ENCODE peak calls at places on chromosome 6, in six cellular contexts. J is K562, M is cardiac muscle cell, O is HFFc6, N is astrocyte of the spinal cord, Y is left lung. V is an unnamed sample.

GRCh38 chr6:94177429-94177828 is 758.1 kb upstream of the EPHA7 start:
- DNase-seq in J (no peak), M (no peak), O (no peak), N (no peak), Y (no peak), V (no peak)

GRCh38 chr6:147194652-147195403 is 9.4 kb upstream of the STXBP5 start:
- DNase-seq in J (no peak), M (no peak), O (no peak), N (no peak), Y (no peak), V (peak)

GRCh38 chr6:82862543-82862942 is 203.1 kb downstream of the UBE3D start:
- DNase-seq in J (no peak), M (peak), O (peak), N (peak), Y (no peak), V (no peak)

GRCh38 chr6:18155273-18155863 is at the start of gene KDM1B:
- DNase-seq in J (peak), M (peak), O (peak), N (peak), Y (peak), V (peak)

GRCh38 chr6:143427109-143427817 is 23.2 kb downstream of the ADAT2 start:
- DNase-seq in J (peak), M (peak), O (peak), N (peak), Y (peak), V (peak)

GRCh38 chr6:47714802-47715201 is 16.4 kb downstream of the ADGRF4 start:
- DNase-seq in J (no peak), M (peak), O (no peak), N (no peak), Y (no peak), V (no peak)

GRCh38 chr6:52263709-52264320 is 19.5 kb upstream of the IL17F start:
- DNase-seq in J (peak), M (peak), O (peak), N (peak), Y (peak), V (no peak)

GRCh38 chr6:70135219-70135769 is 167.6 kb downstream of the COL9A1 start:
- DNase-seq in J (no peak), M (no peak), O (no peak), N (no peak), Y (no peak), V (no peak)

GRCh38 chr6:51350308-51350904 is 531.7 kb downstream of the TFAP2B start:
- DNase-seq in J (peak), M (no peak), O (no peak), N (peak), Y (no peak), V (no peak)

GRCh38 chr6:26159417-26160273 is 72.4 kb downstream of the HFE start:
- DNase-seq in J (no peak), M (peak), O (peak), N (peak), Y (no peak), V (peak)

GRCh38 chr6:111462770-111463391 is 20.1 kb downstream of the REV3L start:
- DNase-seq in J (no peak), M (peak), O (no peak), N (peak), Y (no peak), V (no peak)

GRCh38 chr6:18263561-18264337 is 581 bp downstream of the DEK start:
- DNase-seq in J (peak), M (peak), O (no peak), N (peak), Y (peak), V (no peak)

GRCh38 chr6:51093899-51094665 is 275.4 kb downstream of the TFAP2B start:
- DNase-seq in J (no peak), M (no peak), O (no peak), N (no peak), Y (no peak), V (no peak)

GRCh38 chr6:150175611-150176151 is 32.8 kb downstream of the PPP1R14C start:
- DNase-seq in J (no peak), M (no peak), O (no peak), N (no peak), Y (no peak), V (no peak)

GRCh38 chr6:170462366-170463020 is 90.6 kb downstream of the PSMB1 start:
- DNase-seq in J (no peak), M (no peak), O (no peak), N (no peak), Y (no peak), V (no peak)

GRCh38 chr6:145241039-145241438 is 494.3 kb downstream of the EPM2A start:
- DNase-seq in J (no peak), M (peak), O (peak), N (peak), Y (no peak), V (no peak)

GRCh38 chr6:129890701-129891100 is 29.6 kb upstream of the TMEM244 start:
- DNase-seq in J (no peak), M (no peak), O (peak), N (no peak), Y (no peak), V (no peak)

GRCh38 chr6:139376604-139377218 is 2.3 kb upstream of the CITED2 start:
- DNase-seq in J (no peak), M (peak), O (peak), N (peak), Y (peak), V (no peak)
- TF ChIP-seq CTCF in J (no peak), M (no peak), O (no peak), N (no peak), Y (no peak), V (no peak)

DNA sequence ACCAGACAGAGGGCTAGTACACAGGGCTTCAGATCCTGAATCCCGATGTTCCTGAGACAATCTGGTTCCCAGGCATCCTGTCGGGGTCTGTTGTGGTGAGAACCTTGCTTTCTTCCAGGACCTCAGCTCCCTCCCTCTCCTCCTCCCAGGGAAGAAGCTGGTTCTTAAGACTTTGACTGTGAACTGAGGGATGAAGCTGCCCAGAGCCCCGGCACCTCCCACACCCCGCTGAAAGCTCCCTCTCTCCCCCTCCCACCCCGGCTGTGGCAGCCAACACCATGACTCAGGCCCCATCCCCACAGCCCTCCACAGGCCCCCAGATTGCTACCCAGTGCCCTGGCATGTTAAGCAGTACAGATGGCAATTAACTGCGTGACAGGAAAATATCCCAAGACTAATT is 238.1 kb downstream of the LRFN2 start:
- DNase-seq in J (no peak), M (peak), O (no peak), N (no peak), Y (no peak), V (no peak)
- TF ChIP-seq CTCF in J (no peak), M (no peak), O (no peak), N (no peak), Y (no peak), V (no peak)

GRCh38 chr6:168713839-168714238 is 272.9 kb downstream of the SMOC2 start:
- DNase-seq in J (peak), M (peak), O (no peak), N (no peak), Y (peak), V (no peak)
- TF ChIP-seq CTCF in J (peak), M (peak), O (peak), N (no peak), Y (peak), V (no peak)

DNA sequence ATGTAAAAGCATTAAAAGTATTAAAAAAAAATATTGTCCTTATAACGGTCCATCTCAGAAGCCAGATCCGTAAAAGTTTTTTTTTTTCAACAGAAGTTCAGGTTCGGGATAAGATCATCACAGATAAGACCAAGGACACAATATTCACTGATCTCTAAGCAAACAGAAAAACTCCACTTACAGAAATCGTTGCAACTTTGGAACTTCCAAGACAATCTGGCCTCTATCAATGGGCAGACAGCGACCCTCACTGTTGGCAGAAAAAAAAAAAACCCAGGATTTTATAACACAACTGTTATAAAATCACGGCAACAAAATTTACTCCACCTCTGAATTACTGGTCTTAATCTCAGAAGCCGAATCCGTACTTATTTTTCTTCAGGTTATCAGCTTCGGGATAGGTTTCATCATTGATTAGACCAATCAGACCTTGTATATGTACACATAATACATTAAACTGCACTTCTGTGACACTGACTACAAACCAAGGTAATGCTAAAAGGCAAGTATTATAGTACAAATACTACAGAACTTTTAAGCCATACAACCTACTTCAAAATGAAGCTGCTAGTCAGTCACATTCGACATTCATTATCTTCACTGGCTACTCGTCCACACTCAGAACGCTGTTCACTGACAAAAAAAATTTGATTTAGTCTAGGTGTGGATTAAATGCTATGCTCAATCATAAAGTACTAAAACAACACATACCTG is 34.7 kb upstream of the SYNCRIP start:
- DNase-seq in J (no peak), M (peak), O (no peak), N (peak), Y (no peak), V (no peak)
- TF ChIP-seq CTCF in J (no peak), M (peak), O (peak), N (peak), Y (no peak), V (no peak)

DNA sequence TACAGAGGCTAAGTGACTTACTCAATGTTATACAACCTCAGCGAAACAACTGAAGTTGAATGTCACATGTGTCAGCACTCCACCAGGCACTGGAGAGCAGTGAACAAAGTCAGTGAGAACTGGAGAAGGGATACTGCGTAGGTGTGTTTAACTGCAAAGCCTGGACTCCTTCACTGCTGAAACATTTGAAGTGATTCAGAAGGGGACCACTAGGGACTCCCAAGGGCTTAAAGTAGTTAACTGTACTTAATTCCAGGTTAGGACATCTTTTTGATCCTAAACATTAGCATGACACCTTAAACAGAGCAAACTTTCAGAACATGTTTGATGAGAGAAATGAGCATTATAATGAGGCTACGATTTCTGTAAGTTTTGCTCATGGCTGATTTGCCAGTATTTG is 45.0 kb upstream of the ZBTB24 start:
- DNase-seq in J (peak), M (peak), O (no peak), N (no peak), Y (no peak), V (no peak)
- TF ChIP-seq CTCF in J (peak), M (peak), O (peak), N (peak), Y (no peak), V (no peak)

DNA sequence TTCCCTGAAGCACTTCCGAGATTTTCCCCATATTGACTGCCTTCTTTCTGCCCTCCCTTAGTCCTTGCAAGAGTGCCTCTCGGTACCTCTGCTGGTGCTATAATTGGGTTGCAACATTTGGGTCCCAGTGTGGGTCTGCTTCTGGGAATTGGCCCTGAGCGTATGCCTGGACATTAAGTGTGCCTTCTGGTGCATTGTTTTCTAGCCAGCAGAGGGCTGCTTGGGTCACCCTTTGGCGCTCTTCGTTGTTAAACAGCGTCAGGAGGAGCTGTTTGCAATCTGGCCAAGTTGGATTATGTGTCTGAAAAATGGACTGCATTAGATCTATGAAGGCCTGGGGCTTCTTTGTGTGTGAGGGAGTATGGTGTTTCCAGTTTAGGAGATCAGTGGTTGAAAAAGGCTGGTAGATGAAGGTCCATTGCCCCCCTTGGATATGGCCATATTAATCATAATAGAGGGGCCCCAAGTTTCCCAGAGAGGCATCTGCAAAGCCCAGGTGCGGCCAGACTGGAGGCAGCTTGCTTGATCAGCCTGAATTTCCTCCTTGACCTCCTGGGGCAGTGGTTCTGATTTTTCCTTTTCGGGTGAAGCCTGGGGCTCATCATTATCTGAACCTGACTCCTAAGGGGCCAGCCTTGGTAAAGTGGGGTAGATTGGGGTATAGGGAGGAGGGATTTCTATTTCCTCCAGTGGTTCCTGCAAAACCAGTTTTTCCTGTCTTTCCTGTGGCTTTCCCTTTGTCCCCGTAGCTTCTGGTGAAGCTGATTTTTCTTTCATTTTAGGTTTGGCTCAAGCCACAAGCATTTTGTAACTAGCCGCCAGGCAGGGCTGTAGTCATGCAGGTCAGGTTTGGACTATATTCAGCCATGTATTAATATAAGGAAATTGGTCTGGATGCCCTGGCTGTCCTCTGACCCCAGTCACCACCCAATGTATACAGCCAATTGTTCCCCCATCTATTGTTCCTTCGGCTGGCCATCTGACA is 85.4 kb upstream of the GPR6 start:
- DNase-seq in J (no peak), M (no peak), O (no peak), N (no peak), Y (peak), V (no peak)
- TF ChIP-seq CTCF in J (no peak), M (no peak), O (peak), N (no peak), Y (no peak), V (no peak)

GRCh38 chr6:8589941-8590676 is 154.8 kb upstream of the SLC35B3 start:
- DNase-seq in J (no peak), M (no peak), O (no peak), N (no peak), Y (no peak), V (no peak)
- TF ChIP-seq CTCF in J (no peak), M (no peak), O (no peak), N (no peak), Y (no peak), V (no peak)

V was measured in HL-60.